ENCODE peak calls at places on chromosomes 11 and 22, in ten cellular contexts. O, R, F, G, L, H, K, M, Y and P are unnamed samples.

GRCh38 chr11:45392621-45393183 is 106.6 kb upstream of the SYT13 start:
- DNase-seq in O (no peak), R (no peak), F (no peak), G (no peak), L (no peak), H (no peak), K (no peak), M (no peak), Y (no peak), P (no peak)

GRCh38 chr11:62542750-62543567 is 3.6 kb downstream of the AHNAK start:
- DNase-seq in O (peak), R (peak), F (peak), G (peak), L (peak), H (peak), K (peak), M (peak), Y (peak), P (peak)

GRCh38 chr11:86091566-86091965 is 22.7 kb upstream of the PICALM start:
- DNase-seq in O (peak), R (no peak), F (no peak), G (peak), L (no peak), H (no peak), K (no peak), M (no peak), Y (peak), P (no peak)

GRCh38 chr22:26848244-26848920 is 191.0 kb downstream of the MIAT start:
- DNase-seq in O (peak), R (no peak), F (no peak), G (no peak), L (peak), H (no peak), K (no peak), M (no peak), Y (no peak), P (no peak)

GRCh38 chr11:35404397-35404775 is 15.0 kb downstream of the SLC1A2 start:
- DNase-seq in O (peak), R (peak), F (peak), G (peak), L (peak), H (no peak), K (peak), M (peak), Y (peak), P (peak)

GRCh38 chr11:93740802-93741093 is 547 bp downstream of the TAF1D start:
- DNase-seq in O (peak), R (peak), F (peak), G (peak), L (peak), H (peak), K (peak), M (peak), Y (peak), P (peak)

GRCh38 chr11:16669799-16670415 is 68.5 kb upstream of the C11orf58 start:
- DNase-seq in O (peak), R (no peak), F (no peak), G (peak), L (peak), H (no peak), K (peak), M (no peak), Y (peak), P (peak)

GRCh38 chr11:102566112-102566511 is 35.6 kb upstream of the MMP7 start:
- DNase-seq in O (no peak), R (no peak), F (no peak), G (no peak), L (no peak), H (no peak), K (no peak), M (peak), Y (no peak), P (no peak)

GRCh38 chr22:30636226-30637077 is 871 bp downstream of the SLC35E4 start:
- DNase-seq in O (no peak), R (peak), F (no peak), G (peak), L (no peak), H (peak), K (peak), M (peak), Y (peak), P (no peak)

GRCh38 chr11:104654414-104654813 is 243.8 kb downstream of the CASP12 start:
- DNase-seq in O (no peak), R (no peak), F (no peak), G (no peak), L (no peak), H (no peak), K (no peak), M (no peak), Y (no peak), P (no peak)

GRCh38 chr11:66976925-66977324 is 1.8 kb downstream of the C11orf86 start:
- DNase-seq in O (no peak), R (no peak), F (no peak), G (no peak), L (no peak), H (no peak), K (no peak), M (no peak), Y (no peak), P (no peak)

GRCh38 chr11:45436118-45436517 is 150.0 kb upstream of the SYT13 start:
- DNase-seq in O (no peak), R (no peak), F (no peak), G (no peak), L (no peak), H (no peak), K (no peak), M (no peak), Y (no peak), P (no peak)

GRCh38 chr11:115078461-115079438 is 400.4 kb downstream of the NXPE2 start:
- DNase-seq in O (no peak), R (no peak), F (no peak), G (no peak), L (no peak), H (no peak), K (no peak), M (no peak), Y (no peak), P (no peak)